ENCODE peak calls at places on chromosome 10, in six cellular contexts. B is uterus; T is SHP77; O is SK-N-SH; Y is 8988T; P is activated CD4-positive, alpha-beta T cell treated with anti-CD3 and anti-CD28 coated beads, Interleukin-2, amount 10 ng/mL, durations not matched to agents 7 days and 5 days. C is an unnamed sample.
A peak's percentile ranks its signal among the peaks of the same experiment; 100 is the strongest.

GRCh38 chr10:17974505-17974904 is 22.8 kb downstream of the SLC39A12 start:
- DNase-seq in B (no peak), T (no peak), O (no peak), Y (no peak), P (no peak), C (no peak)

GRCh38 chr10:131429942-131430341 is 118.4 kb upstream of the TCERG1L start:
- DNase-seq in B (no peak), T (no peak), O (peak; percentile 65), Y (no peak), P (no peak), C (no peak)

GRCh38 chr10:84138478-84139125 is 707 bp upstream of the GHITM start:
- DNase-seq in B (no peak), T (no peak), O (peak; percentile 34), Y (no peak), P (peak; percentile 52), C (peak; percentile 44)

GRCh38 chr10:13382759-13383753 is 35.0 kb upstream of the SEPHS1 start:
- DNase-seq in B (no peak), T (no peak), O (no peak), Y (no peak), P (no peak), C (no peak)

GRCh38 chr10:99593312-99593711 is 26.9 kb downstream of the SLC25A28 start:
- DNase-seq in B (no peak), T (no peak), O (no peak), Y (no peak), P (no peak), C (no peak)

GRCh38 chr10:12958546-12959110 is 42.9 kb downstream of the CCDC3 start:
- DNase-seq in B (no peak), T (no peak), O (no peak), Y (no peak), P (no peak), C (no peak)

GRCh38 chr10:132185601-132186487 is 904 bp upstream of the DPYSL4 start:
- DNase-seq in B (peak; percentile 39), T (no peak), O (no peak), Y (no peak), P (peak; percentile 54), C (peak; percentile 69)

GRCh38 chr10:62985807-62986525 is 147.2 kb upstream of the NRBF2 start:
- DNase-seq in B (no peak), T (no peak), O (no peak), Y (no peak), P (no peak), C (no peak)

GRCh38 chr10:43913676-43914235 is 265.1 kb upstream of the ZNF32 start:
- DNase-seq in B (no peak), T (no peak), O (no peak), Y (no peak), P (no peak), C (peak; percentile 30)

GRCh38 chr10:100009283-100009792 is 409 bp downstream of the DNMBP start:
- DNase-seq in B (no peak), T (peak; percentile 39), O (no peak), Y (no peak), P (no peak), C (peak; percentile 24)

GRCh38 chr10:63763744-63764143 is 242.5 kb downstream of the REEP3 start:
- DNase-seq in B (no peak), T (peak; percentile 0), O (no peak), Y (no peak), P (no peak), C (no peak)